ENCODE peak calls at places on chromosomes 2 and 18, in ten cellular contexts. C is SJSA1; U is Karpas-422; L is naive thymus-derived CD4-positive, alpha-beta T cell; X is IMR-90; D is PC-9; P is tibial artery; F is endodermal cell; Y is heart right ventricle; T is ovary. O is an unnamed sample. For H3K27me3, the result is how much of the 10 kb centered on the place peaks cover.

GRCh38 chr18:76709659-76710645 is 112.4 kb upstream of the ZNF236 start:
- DNase-seq in C (peak), U (peak), L (peak), X (peak), D (peak), P (peak), F (peak), Y (peak), T (peak), O (peak)

GRCh38 chr2:213980883-213981282 is 430.0 kb upstream of the VWC2L start:
- DNase-seq in C (no peak), U (no peak), L (no peak), X (peak), D (no peak), P (no peak), F (no peak), Y (no peak), T (no peak), O (no peak)

GRCh38 chr2:185644828-185645227 is 93.8 kb upstream of the FSIP2 start:
- DNase-seq in C (no peak), U (no peak), L (no peak), X (no peak), D (no peak), P (no peak), F (no peak), Y (no peak), T (no peak), O (no peak)

GRCh38 chr18:34990571-34990970 is 50.6 kb upstream of the MAPRE2 start:
- DNase-seq in C (no peak), U (no peak), L (no peak), X (peak), D (no peak), P (peak), F (no peak), Y (no peak), T (no peak), O (no peak)

GRCh38 chr2:171210864-171211431 is 50.3 kb upstream of the TLK1 start:
- DNase-seq in C (peak), U (peak), L (peak), X (peak), D (no peak), P (no peak), F (no peak), Y (no peak), T (no peak), O (no peak)

GRCh38 chr2:165874445-165875039 is 79.0 kb downstream of the TTC21B start:
- DNase-seq in C (peak), U (peak), L (peak), X (peak), D (no peak), P (no peak), F (no peak), Y (no peak), T (no peak), O (no peak)

GRCh38 chr18:28143725-28144124 is 33.2 kb downstream of the CDH2 start:
- DNase-seq in C (no peak), U (no peak), L (no peak), X (no peak), D (no peak), P (no peak), F (no peak), Y (no peak), T (no peak), O (no peak)

GRCh38 chr2:135004005-135004746 is 43.1 kb downstream of the MAP3K19 start:
- DNase-seq in C (peak), U (peak), L (peak), X (peak), D (peak), P (peak), F (peak), Y (peak), T (peak), O (peak)

GRCh38 chr2:212777020-212777491 is 238.5 kb upstream of the ERBB4 start:
- DNase-seq in C (peak), U (peak), L (peak), X (peak), D (peak), P (no peak), F (no peak), Y (no peak), T (no peak), O (no peak)

GRCh38 chr2:165877565-165878550 is 75.7 kb downstream of the TTC21B start:
- DNase-seq in C (no peak), U (no peak), L (no peak), X (peak), D (no peak), P (no peak), F (no peak), Y (no peak), T (no peak), O (no peak)

GRCh38 chr2:54570925-54571694 is 115.0 kb downstream of the SPTBN1 start:
- DNase-seq in C (peak), U (no peak), L (peak), X (peak), D (peak), P (no peak), F (no peak), Y (peak), T (no peak), O (no peak)

GRCh38 chr18:58454406-58455061 is 174.4 kb downstream of the ALPK2 start:
- DNase-seq in C (peak), U (no peak), L (no peak), X (no peak), D (no peak), P (no peak), F (no peak), Y (no peak), T (no peak), O (no peak)

GRCh38 chr2:39128919-39129391 is 8.1 kb upstream of the SOS1 start:
- DNase-seq in C (no peak), U (peak), L (peak), X (no peak), D (no peak), P (no peak), F (no peak), Y (no peak), T (no peak), O (no peak)

GRCh38 chr2:168852487-168852886 is 37.7 kb downstream of the SPC25 start:
- DNase-seq in C (no peak), U (no peak), L (no peak), X (no peak), D (no peak), P (no peak), F (no peak), Y (no peak), T (no peak), O (no peak)

GRCh38 chr2:99680946-99681345 is 191.1 kb upstream of the REV1 start:
- DNase-seq in C (no peak), U (no peak), L (no peak), X (peak), D (no peak), P (no peak), F (no peak), Y (no peak), T (no peak), O (no peak)

GRCh38 chr2:109065335-109065734 is 63.7 kb upstream of the SH3RF3 start:
- DNase-seq in C (no peak), U (peak), L (no peak), X (no peak), D (no peak), P (no peak), F (no peak), Y (peak), T (no peak), O (no peak)

GRCh38 chr18:12645751-12646203 is 12.1 kb downstream of the SPIRE1 start:
- DNase-seq in C (no peak), U (peak), L (no peak), X (peak), D (peak), P (peak), F (peak), Y (peak), T (no peak), O (no peak)

GRCh38 chr2:113173563-113174368 is at the start of gene PSD4:
- DNase-seq in C (no peak), U (peak), L (peak), X (no peak), D (no peak), P (peak), F (peak), Y (peak), T (no peak), O (peak)

GRCh38 chr18:47050468-47050867 is 15.0 kb upstream of the ELOA2 start:
- DNase-seq in C (no peak), U (peak), L (peak), X (peak), D (peak), P (no peak), F (no peak), Y (no peak), T (no peak), O (no peak)

GRCh38 chr2:117835990-117836760 is 21.7 kb downstream of the DDX18 start:
- DNase-seq in C (peak), U (no peak), L (peak), X (peak), D (no peak), P (peak), F (peak), Y (peak), T (peak), O (peak)

GRCh38 chr2:66494708-66495107 is 59.8 kb downstream of the MEIS1 start:
- DNase-seq in C (no peak), U (no peak), L (no peak), X (peak), D (peak), P (peak), F (no peak), Y (no peak), T (peak), O (no peak)

GRCh38 chr2:26068602-26069298 is 34.9 kb downstream of the RAB10 start:
- DNase-seq in C (peak), U (peak), L (peak), X (peak), D (peak), P (no peak), F (no peak), Y (no peak), T (no peak), O (no peak)

GRCh38 chr18:13222371-13223281 is 4.1 kb downstream of the LDLRAD4 start:
- DNase-seq in C (no peak), U (no peak), L (no peak), X (peak), D (no peak), P (peak), F (no peak), Y (peak), T (no peak), O (peak)

GRCh38 chr2:113185643-113186315 is 12.0 kb downstream of the PSD4 start:
- DNase-seq in C (no peak), U (no peak), L (no peak), X (no peak), D (peak), P (no peak), F (no peak), Y (no peak), T (no peak), O (peak)

GRCh38 chr2:151344906-151345305 is 12.5 kb upstream of the TNFAIP6 start:
- DNase-seq in C (no peak), U (no peak), L (no peak), X (no peak), D (no peak), P (no peak), F (no peak), Y (no peak), T (no peak), O (no peak)

GRCh38 chr18:32974421-32975165 is 201.8 kb upstream of the KLHL14 start:
- DNase-seq in C (no peak), U (peak), L (no peak), X (no peak), D (no peak), P (no peak), F (no peak), Y (no peak), T (no peak), O (no peak)
- H3K27me3 ChIP-seq in C (under half), U (under half), L (under half), X (under half), D (under half), P (under half), F (under half), Y (under half), T (under half), O (under half)

DNA sequence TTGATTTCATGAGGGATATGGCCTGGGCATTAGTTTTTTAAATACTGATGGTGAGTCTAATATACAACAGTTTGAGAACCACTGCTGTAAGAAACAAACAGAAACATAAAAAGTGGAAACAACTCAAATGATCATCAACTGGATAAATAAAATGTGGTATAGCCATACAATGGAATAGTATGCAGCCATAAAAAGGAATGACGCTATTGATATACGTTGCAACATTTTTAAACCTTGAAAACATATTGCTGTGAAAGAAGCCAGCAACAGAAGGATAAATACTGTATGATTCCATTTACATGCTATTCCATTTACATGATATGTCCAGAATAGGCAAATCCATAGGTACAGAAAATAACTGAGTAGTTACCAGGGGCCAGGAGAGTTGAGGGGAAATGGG is 6.5 kb downstream of the NFE2L2 start:
- DNase-seq in C (no peak), U (no peak), L (no peak), X (no peak), D (no peak), P (no peak), F (no peak), Y (no peak), T (no peak), O (no peak)
- H3K4me3 ChIP-seq in C (no peak), U (no peak), L (no peak), X (no peak), D (no peak), P (no peak), F (peak), Y (no peak), T (no peak), O (no peak)

DNA sequence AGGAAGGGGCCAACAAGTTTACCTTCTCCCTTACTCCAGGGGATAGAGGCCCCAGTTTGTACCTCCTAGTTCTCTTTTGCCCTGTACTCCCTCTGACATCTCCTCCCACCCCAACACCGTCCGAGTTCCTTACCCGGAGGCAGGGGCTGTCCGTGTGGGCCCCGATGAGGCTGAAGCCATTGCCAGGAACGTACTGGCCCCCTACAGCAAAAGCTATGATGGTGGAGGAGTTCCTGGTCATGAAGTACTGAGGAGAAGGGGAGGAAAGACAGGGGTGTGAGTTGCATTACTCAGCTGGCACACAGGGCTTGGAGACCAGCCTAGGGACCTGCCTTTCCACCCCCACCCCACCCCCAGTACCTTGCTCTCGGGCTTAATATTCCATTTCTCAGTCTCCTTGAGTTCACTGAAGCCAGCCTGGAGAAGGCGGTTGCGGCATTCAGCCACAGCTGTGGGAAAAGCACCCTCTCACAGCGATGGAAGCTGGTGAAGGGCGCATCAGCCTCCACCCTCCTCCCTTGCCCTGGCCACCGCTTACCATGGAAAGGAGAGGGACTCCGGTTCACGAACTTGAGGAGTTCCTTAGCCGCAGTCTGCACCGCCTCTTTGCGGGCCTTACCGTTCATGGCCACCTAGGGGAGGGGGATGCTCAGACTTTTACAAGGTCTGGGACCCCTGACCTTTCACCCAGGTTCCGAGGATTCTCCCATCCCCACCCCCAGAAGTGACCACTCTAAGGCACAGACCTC is 1.0 kb downstream of the DNPEP start:
- DNase-seq in C (no peak), U (peak), L (no peak), X (no peak), D (no peak), P (no peak), F (no peak), Y (no peak), T (no peak), O (no peak)
- H3K27ac ChIP-seq in C (peak), U (peak), L (peak), X (peak), D (peak), P (peak), F (no peak), Y (peak), T (peak), O (peak)

GRCh38 chr2:162518894-162519293 is 175.0 kb downstream of the GCA start:
- DNase-seq in C (no peak), U (no peak), L (no peak), X (no peak), D (no peak), P (no peak), F (no peak), Y (no peak), T (no peak), O (no peak)

GRCh38 chr2:162521871-162522655 is 178.1 kb downstream of the GCA start:
- DNase-seq in C (no peak), U (no peak), L (no peak), X (no peak), D (no peak), P (no peak), F (no peak), Y (no peak), T (no peak), O (no peak)

GRCh38 chr2:162520959-162521358 is 177.0 kb downstream of the GCA start:
- DNase-seq in C (no peak), U (no peak), L (no peak), X (no peak), D (no peak), P (no peak), F (no peak), Y (no peak), T (no peak), O (no peak)

GRCh38 chr2:162524192-162524591 is 180.3 kb downstream of the GCA start:
- DNase-seq in C (no peak), U (no peak), L (no peak), X (no peak), D (peak), P (no peak), F (peak), Y (no peak), T (no peak), O (no peak)

GRCh38 chr2:162524849-162525248 is 180.9 kb downstream of the GCA start:
- DNase-seq in C (no peak), U (no peak), L (no peak), X (no peak), D (no peak), P (no peak), F (no peak), Y (no peak), T (no peak), O (no peak)
- H3K27me3 ChIP-seq in C (under half), U (under half), L (under half), X (under half), D (under half), P (under half), F (under half), Y (under half), T (under half), O (under half)

GRCh38 chr2:226607379-226607778 is 192.2 kb downstream of the IRS1 start:
- DNase-seq in C (peak), U (no peak), L (no peak), X (peak), D (no peak), P (no peak), F (no peak), Y (no peak), T (no peak), O (no peak)

GRCh38 chr2:226600184-226600583 is 199.4 kb downstream of the IRS1 start:
- DNase-seq in C (peak), U (no peak), L (no peak), X (peak), D (no peak), P (no peak), F (no peak), Y (no peak), T (no peak), O (no peak)

GRCh38 chr2:226603606-226604005 is 196.0 kb downstream of the IRS1 start:
- DNase-seq in C (no peak), U (no peak), L (no peak), X (no peak), D (no peak), P (no peak), F (no peak), Y (no peak), T (no peak), O (no peak)

GRCh38 chr2:226605642-226606041 is 194.0 kb downstream of the IRS1 start:
- DNase-seq in C (no peak), U (no peak), L (no peak), X (no peak), D (no peak), P (no peak), F (no peak), Y (no peak), T (no peak), O (no peak)

GRCh38 chr2:226601881-226602280 is 197.7 kb downstream of the IRS1 start:
- DNase-seq in C (no peak), U (no peak), L (no peak), X (peak), D (no peak), P (no peak), F (no peak), Y (no peak), T (no peak), O (no peak)
- H3K4me3 ChIP-seq in C (no peak), U (no peak), L (no peak), X (no peak), D (no peak), P (no peak), F (no peak), Y (no peak), T (no peak), O (no peak)

GRCh38 chr18:3394648-3395047 is 55.3 kb upstream of the TGIF1 start:
- DNase-seq in C (no peak), U (no peak), L (no peak), X (no peak), D (no peak), P (no peak), F (no peak), Y (no peak), T (no peak), O (no peak)
- H3K27ac ChIP-seq in C (no peak), U (no peak), L (no peak), X (no peak), D (no peak), P (no peak), F (no peak), Y (no peak), T (no peak), O (no peak)

O was measured in left lung.